ENCODE peak calls at places on chromosomes 13 and 19, in eight cellular contexts. One of them, this sample, is unnamed.

GRCh38 chr13:73497430-73497829 is 438.6 kb downstream of the KLF5 start:
- DNase-seq in H9: no peak
- DNase-seq in SJSA1: no peak
- DNase-seq in Karpas-422: no peak
- DNase-seq in Panc1: no peak
- DNase-seq in CD4-positive, CD25-positive, alpha-beta regulatory T cell: no peak
- DNase-seq in SK-N-SH: no peak
- DNase-seq in adipocyte: no peak
- DNase-seq in this sample: no peak

GRCh38 chr19:44644391-44645016 is 794 bp downstream of the PVR start:
- DNase-seq in Panc1: no peak
- DNase-seq in adipocyte: peak; percentile 68
- DNase-seq in H9: peak; percentile 68
- DNase-seq in SK-N-SH: peak; percentile 79
- DNase-seq in SJSA1: no peak
- DNase-seq in CD4-positive, CD25-positive, alpha-beta regulatory T cell: no peak
- DNase-seq in Karpas-422: no peak
- DNase-seq in this sample: no peak

GRCh38 chr13:51437550-51438127 is 15.2 kb downstream of the INTS6 start:
- DNase-seq in SK-N-SH: no peak
- DNase-seq in CD4-positive, CD25-positive, alpha-beta regulatory T cell: no peak
- DNase-seq in adipocyte: no peak
- DNase-seq in H9: no peak
- DNase-seq in Panc1: no peak
- DNase-seq in SJSA1: no peak
- DNase-seq in Karpas-422: no peak
- DNase-seq in this sample: no peak

GRCh38 chr13:38045278-38046048 is 175.9 kb upstream of the TRPC4 start:
- DNase-seq in Panc1: no peak
- DNase-seq in Karpas-422: peak; percentile 66
- DNase-seq in adipocyte: peak; percentile 17
- DNase-seq in SJSA1: no peak
- DNase-seq in CD4-positive, CD25-positive, alpha-beta regulatory T cell: no peak
- DNase-seq in SK-N-SH: peak; percentile 10
- DNase-seq in H9: peak; percentile 43
- DNase-seq in this sample: no peak

GRCh38 chr19:29260477-29261317 is 47.7 kb upstream of the UQCRFS1 start:
- DNase-seq in H9: peak; percentile 69
- DNase-seq in CD4-positive, CD25-positive, alpha-beta regulatory T cell: peak; percentile 56
- DNase-seq in Karpas-422: peak; percentile 87
- DNase-seq in SJSA1: no peak
- DNase-seq in adipocyte: peak; percentile 4
- DNase-seq in SK-N-SH: peak; percentile 52
- DNase-seq in Panc1: peak; percentile 18
- DNase-seq in this sample: no peak

GRCh38 chr13:106471957-106472543 is 63.4 kb downstream of the EFNB2 start:
- DNase-seq in adipocyte: peak; percentile 80
- DNase-seq in CD4-positive, CD25-positive, alpha-beta regulatory T cell: no peak
- DNase-seq in Panc1: peak; percentile 1
- DNase-seq in SJSA1: peak; percentile 93
- DNase-seq in SK-N-SH: peak; percentile 24
- DNase-seq in Karpas-422: peak; percentile 49
- DNase-seq in H9: peak; percentile 81
- DNase-seq in this sample: no peak

GRCh38 chr13:73598021-73598712 is 536.0 kb downstream of the KLF12 start:
- DNase-seq in H9: no peak
- DNase-seq in SJSA1: no peak
- DNase-seq in SK-N-SH: no peak
- DNase-seq in CD4-positive, CD25-positive, alpha-beta regulatory T cell: no peak
- DNase-seq in Panc1: peak; percentile 10
- DNase-seq in Karpas-422: no peak
- DNase-seq in adipocyte: peak; percentile 54
- DNase-seq in this sample: no peak

GRCh38 chr13:48404952-48405351 is 8.0 kb downstream of the LPAR6 start:
- DNase-seq in H9: no peak
- DNase-seq in Karpas-422: no peak
- DNase-seq in Panc1: no peak
- DNase-seq in CD4-positive, CD25-positive, alpha-beta regulatory T cell: no peak
- DNase-seq in SK-N-SH: no peak
- DNase-seq in SJSA1: no peak
- DNase-seq in adipocyte: peak; percentile 58
- DNase-seq in this sample: no peak

GRCh38 chr19:40165362-40165937 is 25.8 kb upstream of the MAP3K10 start:
- DNase-seq in Panc1: peak; percentile 99
- DNase-seq in CD4-positive, CD25-positive, alpha-beta regulatory T cell: peak; percentile 46
- DNase-seq in SK-N-SH: peak; percentile 72
- DNase-seq in adipocyte: peak; percentile 63
- DNase-seq in Karpas-422: peak; percentile 84
- DNase-seq in SJSA1: no peak
- DNase-seq in H9: peak; percentile 89
- DNase-seq in this sample: peak; percentile 44

GRCh38 chr19:3374369-3375112 is 8.2 kb downstream of the NFIC start:
- DNase-seq in Panc1: no peak
- DNase-seq in SJSA1: no peak
- DNase-seq in Karpas-422: no peak
- DNase-seq in CD4-positive, CD25-positive, alpha-beta regulatory T cell: no peak
- DNase-seq in SK-N-SH: peak; percentile 64
- DNase-seq in adipocyte: no peak
- DNase-seq in H9: no peak
- DNase-seq in this sample: no peak

GRCh38 chr13:40981361-40981760 is 37.8 kb downstream of the ELF1 start:
- DNase-seq in Panc1: no peak
- DNase-seq in H9: no peak
- DNase-seq in CD4-positive, CD25-positive, alpha-beta regulatory T cell: peak; percentile 64
- DNase-seq in adipocyte: no peak
- DNase-seq in Karpas-422: peak; percentile 73
- DNase-seq in SK-N-SH: no peak
- DNase-seq in SJSA1: no peak
- DNase-seq in this sample: no peak

GRCh38 chr13:26568132-26568815 is 10.8 kb downstream of the WASF3 start:
- DNase-seq in Karpas-422: no peak
- DNase-seq in SK-N-SH: no peak
- DNase-seq in Panc1: no peak
- DNase-seq in SJSA1: no peak
- DNase-seq in adipocyte: no peak
- DNase-seq in CD4-positive, CD25-positive, alpha-beta regulatory T cell: no peak
- DNase-seq in H9: no peak
- DNase-seq in this sample: no peak

GRCh38 chr19:51965583-51965982 is 21.1 kb downstream of the ZNF350 start:
- DNase-seq in SJSA1: no peak
- DNase-seq in Panc1: no peak
- DNase-seq in H9: no peak
- DNase-seq in CD4-positive, CD25-positive, alpha-beta regulatory T cell: no peak
- DNase-seq in adipocyte: no peak
- DNase-seq in Karpas-422: no peak
- DNase-seq in SK-N-SH: no peak
- DNase-seq in this sample: no peak

GRCh38 chr19:51971624-51972023 is 15.0 kb downstream of the ZNF350 start:
- DNase-seq in Panc1: no peak
- DNase-seq in SK-N-SH: no peak
- DNase-seq in adipocyte: no peak
- DNase-seq in SJSA1: no peak
- DNase-seq in H9: no peak
- DNase-seq in CD4-positive, CD25-positive, alpha-beta regulatory T cell: peak; percentile 42
- DNase-seq in Karpas-422: peak; percentile 53
- DNase-seq in this sample: no peak

GRCh38 chr19:51970718-51971117 is 15.9 kb downstream of the ZNF350 start:
- DNase-seq in adipocyte: no peak
- DNase-seq in Karpas-422: no peak
- DNase-seq in SK-N-SH: no peak
- DNase-seq in SJSA1: no peak
- DNase-seq in Panc1: no peak
- DNase-seq in H9: no peak
- DNase-seq in CD4-positive, CD25-positive, alpha-beta regulatory T cell: no peak
- DNase-seq in this sample: no peak
- H3K9me3 ChIP-seq in adipocyte: peaks cover 98% of the 10 kb centered on the region
- H3K9me3 ChIP-seq in Karpas-422: peaks cover 55% of the 10 kb centered on the region
- H3K9me3 ChIP-seq in SK-N-SH: peaks cover 45% of the 10 kb centered on the region
- H3K9me3 ChIP-seq in SJSA1: peaks cover 32% of the 10 kb centered on the region
- H3K9me3 ChIP-seq in Panc1: peaks cover 46% of the 10 kb centered on the region
- H3K9me3 ChIP-seq in H9: peaks cover 70% of the 10 kb centered on the region
- H3K9me3 ChIP-seq in CD4-positive, CD25-positive, alpha-beta regulatory T cell: peaks cover 83% of the 10 kb centered on the region
- H3K9me3 ChIP-seq in this sample: peaks cover 52% of the 10 kb centered on the region

GRCh38 chr13:113792236-113792770 is 33.3 kb downstream of the TMEM255B start:
- DNase-seq in SK-N-SH: no peak
- DNase-seq in adipocyte: no peak
- DNase-seq in CD4-positive, CD25-positive, alpha-beta regulatory T cell: no peak
- DNase-seq in H9: no peak
- DNase-seq in Panc1: no peak
- DNase-seq in SJSA1: peak; percentile 49
- DNase-seq in Karpas-422: no peak
- DNase-seq in this sample: no peak

GRCh38 chr13:113794086-113794485 is 35.1 kb downstream of the TMEM255B start:
- DNase-seq in SJSA1: peak; percentile 58
- DNase-seq in Karpas-422: no peak
- DNase-seq in CD4-positive, CD25-positive, alpha-beta regulatory T cell: no peak
- DNase-seq in SK-N-SH: no peak
- DNase-seq in adipocyte: no peak
- DNase-seq in H9: no peak
- DNase-seq in Panc1: no peak
- DNase-seq in this sample: no peak

GRCh38 chr13:113792821-113793717 is 34.0 kb downstream of the TMEM255B start:
- DNase-seq in Panc1: no peak
- DNase-seq in adipocyte: no peak
- DNase-seq in Karpas-422: no peak
- DNase-seq in CD4-positive, CD25-positive, alpha-beta regulatory T cell: no peak
- DNase-seq in H9: no peak
- DNase-seq in SJSA1: peak; percentile 59
- DNase-seq in SK-N-SH: no peak
- DNase-seq in this sample: no peak

GRCh38 chr13:113794764-113795173 is 35.7 kb downstream of the TMEM255B start:
- DNase-seq in SK-N-SH: no peak
- DNase-seq in adipocyte: no peak
- DNase-seq in H9: no peak
- DNase-seq in CD4-positive, CD25-positive, alpha-beta regulatory T cell: no peak
- DNase-seq in Karpas-422: no peak
- DNase-seq in Panc1: no peak
- DNase-seq in SJSA1: peak; percentile 65
- DNase-seq in this sample: peak; percentile 76

DNA sequence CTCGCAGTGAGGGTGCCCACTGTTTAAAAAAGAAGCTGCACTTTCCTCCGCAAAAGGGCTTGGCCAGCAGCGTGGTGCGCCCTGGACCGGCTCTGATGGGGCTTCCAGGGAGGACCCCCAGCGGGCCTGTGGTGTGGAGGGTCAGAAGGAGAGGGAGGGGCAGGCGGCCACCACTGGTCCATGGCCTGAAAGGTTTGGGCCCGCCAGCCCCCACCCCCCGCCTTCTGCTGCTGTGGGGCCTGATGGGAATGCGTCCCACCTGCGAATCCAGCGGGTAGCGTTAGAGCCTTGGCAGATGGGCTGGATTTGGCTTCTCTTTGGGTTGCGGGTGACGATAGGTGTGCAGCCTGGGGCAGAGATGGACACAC is 34.7 kb downstream of the TMEM255B start:
- DNase-seq in SJSA1: peak; percentile 63
- DNase-seq in CD4-positive, CD25-positive, alpha-beta regulatory T cell: no peak
- DNase-seq in SK-N-SH: no peak
- DNase-seq in Karpas-422: no peak
- DNase-seq in adipocyte: no peak
- DNase-seq in H9: no peak
- DNase-seq in Panc1: no peak
- DNase-seq in this sample: no peak
- H3K9me3 ChIP-seq in SJSA1: peaks cover 5% of the 10 kb centered on the region
- H3K9me3 ChIP-seq in CD4-positive, CD25-positive, alpha-beta regulatory T cell: no peaks in the 10 kb centered on the region
- H3K9me3 ChIP-seq in SK-N-SH: no peaks in the 10 kb centered on the region
- H3K9me3 ChIP-seq in Karpas-422: no peaks in the 10 kb centered on the region
- H3K9me3 ChIP-seq in adipocyte: peaks cover under 1% of the 10 kb centered on the region
- H3K9me3 ChIP-seq in H9: no peaks in the 10 kb centered on the region
- H3K9me3 ChIP-seq in Panc1: no peaks in the 10 kb centered on the region
- H3K9me3 ChIP-seq in this sample: no peaks in the 10 kb centered on the region

DNA sequence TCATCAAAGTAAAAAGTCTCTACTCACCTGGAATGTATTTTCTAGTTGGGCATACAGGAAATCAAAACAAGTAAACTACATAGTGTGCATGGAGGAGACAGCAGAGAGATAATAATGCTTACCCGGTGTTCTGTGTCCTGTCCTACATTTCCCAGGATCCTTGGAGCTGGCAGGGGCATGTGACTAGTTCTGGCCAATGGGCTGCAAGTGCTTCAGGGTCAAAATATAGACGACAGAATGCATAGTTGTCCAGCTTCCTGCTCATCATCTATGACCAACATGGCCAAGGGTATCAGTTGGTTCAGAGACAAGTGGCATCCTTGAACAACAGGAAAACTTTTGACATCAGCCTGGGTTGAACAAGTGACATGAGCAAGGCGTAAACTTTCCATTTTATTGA is 8.5 kb downstream of the ZNF317 start:
- DNase-seq in Panc1: no peak
- DNase-seq in adipocyte: no peak
- DNase-seq in H9: no peak
- DNase-seq in CD4-positive, CD25-positive, alpha-beta regulatory T cell: no peak
- DNase-seq in SJSA1: no peak
- DNase-seq in Karpas-422: no peak
- DNase-seq in SK-N-SH: no peak
- DNase-seq in this sample: no peak
- H3K9me3 ChIP-seq in Panc1: peaks cover 57% of the 10 kb centered on the region
- H3K9me3 ChIP-seq in adipocyte: peaks cover 31% of the 10 kb centered on the region
- H3K9me3 ChIP-seq in H9: peaks cover 35% of the 10 kb centered on the region
- H3K9me3 ChIP-seq in CD4-positive, CD25-positive, alpha-beta regulatory T cell: peaks cover 41% of the 10 kb centered on the region
- H3K9me3 ChIP-seq in SJSA1: peaks cover 54% of the 10 kb centered on the region
- H3K9me3 ChIP-seq in Karpas-422: peaks cover 3% of the 10 kb centered on the region
- H3K9me3 ChIP-seq in SK-N-SH: peaks cover 30% of the 10 kb centered on the region
- H3K9me3 ChIP-seq in this sample: peaks cover 4% of the 10 kb centered on the region

DNA sequence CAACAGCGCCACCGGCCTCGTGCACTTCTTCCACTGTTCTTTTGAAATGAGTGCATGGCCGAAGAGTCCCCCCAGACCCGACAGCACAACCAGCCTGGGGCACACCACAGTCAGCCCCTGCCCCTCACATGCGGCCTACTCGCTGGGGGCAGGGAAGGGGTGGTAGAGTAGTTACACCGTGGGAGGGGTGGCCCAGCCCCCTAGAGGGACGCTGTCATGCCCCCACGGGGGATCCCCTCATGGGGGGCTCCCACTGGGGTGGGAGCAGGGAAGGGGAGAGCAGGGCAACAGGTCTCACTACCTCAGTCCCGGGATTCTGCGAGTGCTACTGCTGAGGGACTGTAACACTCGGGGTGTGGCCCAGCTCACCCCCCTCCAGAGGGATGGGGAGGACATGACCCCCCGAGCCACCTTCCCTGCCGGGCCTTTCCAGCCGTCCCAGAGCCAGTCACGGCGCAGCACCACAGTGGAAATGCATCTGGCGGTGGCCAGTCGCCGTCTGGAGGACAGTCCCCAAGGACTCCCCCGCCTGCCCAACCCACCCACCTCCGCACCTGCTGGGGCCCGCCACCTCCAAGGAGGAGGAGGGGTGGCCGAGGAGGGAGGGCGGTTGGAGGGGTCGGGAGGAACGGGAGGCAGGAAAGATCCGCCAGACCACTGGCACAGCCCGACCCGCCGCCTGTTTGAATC is 84.6 kb upstream of the ZNF254 start:
- DNase-seq in Karpas-422: no peak
- DNase-seq in SJSA1: no peak
- DNase-seq in SK-N-SH: no peak
- DNase-seq in CD4-positive, CD25-positive, alpha-beta regulatory T cell: no peak
- DNase-seq in Panc1: no peak
- DNase-seq in H9: no peak
- DNase-seq in adipocyte: no peak
- DNase-seq in this sample: no peak
- H3K9me3 ChIP-seq in Karpas-422: peaks cover 9% of the 10 kb centered on the region
- H3K9me3 ChIP-seq in SJSA1: peaks cover 14% of the 10 kb centered on the region
- H3K9me3 ChIP-seq in SK-N-SH: no peaks in the 10 kb centered on the region
- H3K9me3 ChIP-seq in CD4-positive, CD25-positive, alpha-beta regulatory T cell: peaks cover 4% of the 10 kb centered on the region
- H3K9me3 ChIP-seq in Panc1: no peaks in the 10 kb centered on the region
- H3K9me3 ChIP-seq in H9: peaks cover 71% of the 10 kb centered on the region
- H3K9me3 ChIP-seq in adipocyte: peaks cover 14% of the 10 kb centered on the region
- H3K9me3 ChIP-seq in this sample: no peaks in the 10 kb centered on the region

This sample was measured in kidney.